ENCODE peak calls at places on chromosomes 3 and 15, in seven cellular contexts. P is neuronal stem cell, X is GM23338, Q is fibroblast of lung, W is HepG2, G is H1, Y is IMR-90. E is an unnamed sample.

GRCh38 chr3:143601738-143602480 is 246.4 kb downstream of the SLC9A9 start:
- DNase-seq in Y (peak; percentile 37), W (no peak), P (no peak), X (peak; percentile 32), Q (peak; percentile 60), G (no peak), E (no peak)

GRCh38 chr15:91566116-91566515 is 287.4 kb upstream of the SLCO3A1 start:
- DNase-seq in W (no peak), P (no peak), G (no peak), Q (no peak), X (no peak), Y (no peak), E (no peak)

GRCh38 chr3:56754753-56755365 is 46.9 kb downstream of the ARHGEF3 start:
- DNase-seq in Q (no peak), G (no peak), X (no peak), Y (no peak), P (no peak), W (no peak), E (no peak)

GRCh38 chr15:85689729-85690128 is 105.0 kb downstream of the KLHL25 start:
- DNase-seq in Y (peak; percentile 72), Q (peak; percentile 71), X (peak; percentile 81), W (no peak), G (peak; percentile 59), P (peak; percentile 43), E (peak; percentile 58)

GRCh38 chr3:112293368-112294321 is at the start of gene SLC9C1:
- DNase-seq in P (peak; percentile 56), G (no peak), W (peak; percentile 38), X (peak; percentile 89), Y (peak; percentile 74), Q (peak; percentile 66), E (peak; percentile 81)

GRCh38 chr3:150062492-150062891 is 91.8 kb upstream of the PFN2 start:
- DNase-seq in X (no peak), Q (peak; percentile 76), Y (peak; percentile 81), W (no peak), G (no peak), P (no peak), E (peak; percentile 28)

GRCh38 chr15:91841861-91842260 is 11.6 kb upstream of the SLCO3A1 start:
- DNase-seq in Y (no peak), P (no peak), X (no peak), G (no peak), W (no peak), Q (no peak), E (no peak)

GRCh38 chr3:100928638-100929428 is 64.4 kb downstream of the ABI3BP start:
- DNase-seq in W (no peak), Y (peak; percentile 95), P (no peak), Q (peak; percentile 70), X (no peak), G (no peak), E (no peak)

GRCh38 chr3:29202368-29202767 is 78.5 kb upstream of the RBMS3 start:
- DNase-seq in W (no peak), G (no peak), Q (peak; percentile 69), P (no peak), Y (peak; percentile 76), X (no peak), E (no peak)

GRCh38 chr3:124258057-124258500 is 266.2 kb upstream of the ROPN1 start:
- DNase-seq in W (no peak), Y (peak; percentile 68), Q (peak; percentile 89), P (no peak), X (no peak), G (no peak), E (no peak)

GRCh38 chr3:20236603-20237002 is 50.6 kb upstream of the SGO1 start:
- DNase-seq in Q (no peak), P (no peak), W (no peak), Y (no peak), X (no peak), G (no peak), E (no peak)

DNA sequence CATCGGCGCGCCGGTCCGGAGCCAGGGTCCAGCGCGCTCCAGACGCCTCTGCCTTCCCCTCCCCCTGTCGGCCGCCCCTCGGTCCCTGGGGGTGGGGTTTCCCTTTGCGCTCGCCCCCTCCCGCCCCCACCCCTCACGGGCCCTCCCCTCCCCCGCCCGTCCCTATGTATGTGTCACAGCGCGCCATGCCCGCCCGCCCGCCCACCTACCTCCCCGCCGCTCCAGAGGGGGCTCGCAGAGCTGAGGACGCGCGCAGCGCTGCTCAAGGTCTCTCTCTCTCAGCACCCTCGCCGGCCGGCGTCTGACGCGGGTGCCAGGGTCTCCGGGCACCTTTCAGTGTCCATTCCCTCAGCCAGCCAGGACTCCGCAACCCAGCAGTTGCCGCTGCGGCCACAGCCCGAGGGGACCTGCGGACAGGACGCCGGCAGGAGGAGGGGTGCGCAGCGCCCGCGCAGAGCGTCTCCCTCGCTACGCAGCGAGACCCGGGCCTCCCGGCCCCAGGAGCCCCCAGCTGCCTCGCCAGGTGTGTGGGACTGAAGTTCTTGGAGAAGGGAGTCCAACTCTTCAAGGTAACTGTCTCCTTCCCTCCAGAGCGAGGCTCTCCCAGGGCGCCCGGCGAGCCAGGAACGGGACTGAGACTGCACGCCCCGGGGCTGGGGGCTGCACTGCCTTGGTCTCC is at the start of gene ACAN:
- DNase-seq in X (peak; percentile 77), W (no peak), G (no peak), Q (no peak), P (peak; percentile 57), Y (no peak), E (peak; percentile 16)
- H3K27me3 ChIP-seq in X (peaks cover 67% of the 10 kb centered on the region), W (peaks cover 5% of the 10 kb centered on the region), G (peaks cover 59% of the 10 kb centered on the region), Q (peaks cover 41% of the 10 kb centered on the region), P (peaks cover 89% of the 10 kb centered on the region), Y (peaks cover 44% of the 10 kb centered on the region), E (peaks cover 73% of the 10 kb centered on the region)

GRCh38 chr3:46670891-46671427 is 22.5 kb downstream of the ALS2CL start:
- DNase-seq in G (no peak), Y (no peak), X (no peak), P (no peak), Q (no peak), W (no peak), E (no peak)
- H2AFZ ChIP-seq in G (no peak overlapping the region), Y (no peak overlapping the region), X (no peak overlapping the region), P (no peak overlapping the region), Q (no peak overlapping the region), W (no peak overlapping the region), E (no peak overlapping the region)

GRCh38 chr3:169134194-169134593 is 529.3 kb downstream of the MECOM start:
- DNase-seq in G (no peak), P (no peak), W (no peak), Y (no peak), X (no peak), Q (no peak), E (no peak)

GRCh38 chr3:169137943-169138342 is 525.6 kb downstream of the MECOM start:
- DNase-seq in W (no peak), Q (no peak), Y (no peak), P (no peak), G (no peak), X (no peak), E (no peak)

GRCh38 chr3:169137076-169137475 is 526.4 kb downstream of the MECOM start:
- DNase-seq in Q (no peak), P (no peak), Y (no peak), G (no peak), X (no peak), W (no peak), E (no peak)

GRCh38 chr3:169131695-169132464 is 531.6 kb downstream of the MECOM start:
- DNase-seq in X (no peak), Y (no peak), W (no peak), P (no peak), Q (no peak), G (no peak), E (no peak)

DNA sequence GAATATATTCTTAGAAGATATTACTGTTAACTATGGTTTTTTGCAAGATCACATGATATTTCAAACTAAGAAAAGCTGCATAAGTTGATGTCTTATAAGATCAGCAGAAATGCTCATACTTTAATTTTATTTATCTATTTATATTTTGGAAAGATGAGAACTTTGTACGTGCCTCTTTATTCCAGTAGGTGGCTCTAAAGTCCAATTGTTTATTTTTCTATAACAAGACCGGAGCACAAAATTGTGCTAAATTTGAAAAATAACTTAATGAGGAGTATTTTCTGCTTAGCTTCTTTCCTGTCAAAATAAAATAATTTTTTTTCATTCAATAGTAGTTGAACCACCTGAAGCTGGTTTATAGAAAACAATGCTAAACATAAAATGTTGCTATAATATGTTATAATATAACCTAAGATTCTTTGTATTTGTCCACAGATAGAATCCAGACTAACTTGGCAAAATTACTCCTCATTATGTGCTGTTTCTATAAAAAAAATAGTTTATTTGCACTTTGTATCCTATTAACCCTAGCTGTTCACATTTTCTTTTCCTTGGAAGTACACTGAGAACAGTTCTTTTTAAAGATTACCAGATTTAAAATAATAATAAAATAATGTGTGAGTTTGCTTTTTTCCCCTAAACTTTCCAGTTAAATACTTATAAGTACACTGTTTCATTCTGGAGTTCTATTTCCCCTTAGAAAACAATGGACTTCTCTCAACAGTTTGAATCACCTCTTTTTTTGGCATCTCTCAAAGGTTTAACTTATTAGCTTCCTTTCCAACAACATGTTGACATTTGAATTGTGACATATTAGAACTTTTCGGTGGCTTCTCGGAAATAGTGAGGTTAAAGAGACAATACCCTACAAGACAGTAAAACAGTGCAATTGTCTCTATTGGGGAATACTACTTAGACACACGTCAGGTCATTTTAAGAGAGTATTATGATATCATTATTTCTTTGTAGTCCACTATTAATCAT is 530.0 kb downstream of the MECOM start:
- DNase-seq in W (no peak), X (peak; percentile 18), Y (peak; percentile 31), P (no peak), Q (no peak), G (no peak), E (no peak)
- H3K27me3 ChIP-seq in W (no peaks in the 10 kb centered on the region), X (no peaks in the 10 kb centered on the region), Y (no peaks in the 10 kb centered on the region), P (no peaks in the 10 kb centered on the region), Q (no peaks in the 10 kb centered on the region), G (no peaks in the 10 kb centered on the region), E (no peaks in the 10 kb centered on the region)

DNA sequence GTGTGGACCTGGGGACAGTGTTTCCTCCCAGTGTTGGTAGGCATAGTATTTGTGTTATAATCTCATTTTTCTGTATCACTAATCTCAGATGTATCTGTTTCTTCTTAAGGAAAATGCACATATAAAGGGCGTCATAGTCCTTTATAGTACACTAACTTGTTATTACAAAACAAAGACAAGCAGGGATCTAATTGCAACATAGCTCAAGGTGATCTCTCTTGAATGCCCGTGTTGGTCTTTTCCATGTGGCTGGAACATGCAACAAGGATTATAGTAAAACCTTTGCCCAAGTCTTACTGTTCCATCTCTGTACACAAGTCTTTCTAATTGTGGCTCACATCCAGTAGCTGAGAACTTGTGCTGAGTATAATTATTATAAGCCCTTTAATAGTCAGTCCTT is 3.5 kb upstream of the GPR87 start:
- DNase-seq in Q (no peak), Y (no peak), P (no peak), W (no peak), G (no peak), X (no peak), E (no peak)
- H2AFZ ChIP-seq in Q (no peak overlapping the region), Y (no peak overlapping the region), P (no peak overlapping the region), W (no peak overlapping the region), G (no peak overlapping the region), X (no peak overlapping the region), E (no peak overlapping the region)

GRCh38 chr3:13595001-13595421 is 46.1 kb downstream of the FBLN2 start:
- DNase-seq in X (no peak), Y (no peak), P (no peak), G (no peak), W (no peak), Q (no peak), E (no peak)
- H3K27me3 ChIP-seq in X (no peaks in the 10 kb centered on the region), Y (peaks cover 4% of the 10 kb centered on the region), P (peaks cover 5% of the 10 kb centered on the region), G (no peaks in the 10 kb centered on the region), W (peaks cover 7% of the 10 kb centered on the region), Q (no peaks in the 10 kb centered on the region), E (no peaks in the 10 kb centered on the region)

E was measured in hepatocyte.